ENCODE peak calls at places on chromosomes 11 and 22, in four cellular contexts. N is HepG2, V is spleen, A is stomach. D is an unnamed sample. For H3K4me1, the result is how much of the 10 kb centered on the place peaks cover.

GRCh38 chr11:129331871-129332274 is 43.8 kb upstream of the BARX2 start:
- DNase-seq in N (peak), V (peak), A (peak), D (peak)

GRCh38 chr11:75142714-75143419 is 8.0 kb upstream of the SLCO2B1 start:
- DNase-seq in N (peak), V (peak), A (peak), D (no peak)

GRCh38 chr11:88292156-88292844 is 45.2 kb downstream of the CTSC start:
- DNase-seq in N (peak), V (no peak), A (peak), D (no peak)

GRCh38 chr22:37220543-37220968 is 8.3 kb upstream of the SSTR3 start:
- DNase-seq in N (no peak), V (no peak), A (no peak), D (no peak)

GRCh38 chr11:75557649-75558494 is 4.2 kb upstream of the SERPINH1 start:
- DNase-seq in N (no peak), V (no peak), A (no peak), D (no peak)

GRCh38 chr11:129377739-129378138 is 2.1 kb downstream of the BARX2 start:
- DNase-seq in N (no peak), V (no peak), A (no peak), D (no peak)

GRCh38 chr11:117572129-117572528 is 224.9 kb downstream of the DSCAML1 start:
- DNase-seq in N (no peak), V (no peak), A (no peak), D (peak)

GRCh38 chr11:66228521-66228920 is 39.9 kb upstream of the RAB1B start:
- DNase-seq in N (no peak), V (no peak), A (no peak), D (no peak)

GRCh38 chr22:22709719-22710445 is 65.5 kb downstream of the GGTLC2 start:
- DNase-seq in N (no peak), V (no peak), A (no peak), D (no peak)

GRCh38 chr11:83008581-83008923 is 63.1 kb downstream of the RAB30 start:
- DNase-seq in N (peak), V (no peak), A (no peak), D (no peak)

GRCh38 chr11:63762662-63763505 is 5.7 kb downstream of the ZFTA start:
- DNase-seq in N (no peak), V (no peak), A (peak), D (no peak)

GRCh38 chr11:111777094-111778046 is 11.2 kb upstream of the PPP2R1B start:
- DNase-seq in N (peak), V (no peak), A (no peak), D (no peak)

GRCh38 chr22:29314537-29315285 is 786 bp downstream of the RASL10A start:
- DNase-seq in N (no peak), V (peak), A (no peak), D (peak)

GRCh38 chr11:102120437-102120935 is 10.2 kb downstream of the YAP1 start:
- DNase-seq in N (no peak), V (no peak), A (no peak), D (no peak)

DNA sequence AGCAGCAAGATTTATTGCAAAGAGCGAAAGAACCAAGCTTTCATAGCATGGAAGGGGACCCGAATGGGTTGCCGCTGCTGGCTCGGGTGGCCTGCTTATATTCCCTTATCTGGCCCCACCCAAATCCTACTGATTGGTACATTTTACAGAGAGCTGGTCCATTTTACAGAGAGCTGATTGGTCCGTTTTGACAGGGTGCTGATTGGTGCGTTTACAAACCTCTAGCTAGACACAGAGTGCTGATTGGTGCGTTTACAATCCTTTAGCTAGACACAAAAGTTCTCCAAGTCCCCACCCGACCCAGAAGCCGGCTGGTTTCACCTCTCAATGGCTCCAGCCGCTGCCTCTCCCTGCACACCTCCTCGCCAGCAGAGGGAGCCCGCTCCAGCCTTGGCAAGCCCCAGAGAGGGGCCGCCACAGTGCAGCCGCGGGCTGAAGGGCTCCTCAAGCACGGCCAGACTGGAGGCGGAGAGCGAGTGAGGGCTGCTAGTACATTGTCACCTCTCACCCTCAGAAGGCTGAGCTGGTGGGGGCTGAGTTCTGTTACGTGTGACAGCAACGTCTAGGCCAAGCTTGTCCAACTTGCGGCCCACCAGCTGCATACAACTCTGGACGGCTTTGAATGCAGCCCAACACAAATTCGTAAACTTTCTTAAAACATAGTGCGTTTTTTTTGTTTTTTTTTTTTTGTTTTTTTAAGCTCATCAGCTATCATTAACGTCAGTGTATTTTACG is 8.7 kb downstream of the PTH start:
- DNase-seq in N (peak), V (peak), A (peak), D (no peak)
- TF ChIP-seq POLR2A in N (peak), V (no peak), A (no peak), D (no peak)

DNA sequence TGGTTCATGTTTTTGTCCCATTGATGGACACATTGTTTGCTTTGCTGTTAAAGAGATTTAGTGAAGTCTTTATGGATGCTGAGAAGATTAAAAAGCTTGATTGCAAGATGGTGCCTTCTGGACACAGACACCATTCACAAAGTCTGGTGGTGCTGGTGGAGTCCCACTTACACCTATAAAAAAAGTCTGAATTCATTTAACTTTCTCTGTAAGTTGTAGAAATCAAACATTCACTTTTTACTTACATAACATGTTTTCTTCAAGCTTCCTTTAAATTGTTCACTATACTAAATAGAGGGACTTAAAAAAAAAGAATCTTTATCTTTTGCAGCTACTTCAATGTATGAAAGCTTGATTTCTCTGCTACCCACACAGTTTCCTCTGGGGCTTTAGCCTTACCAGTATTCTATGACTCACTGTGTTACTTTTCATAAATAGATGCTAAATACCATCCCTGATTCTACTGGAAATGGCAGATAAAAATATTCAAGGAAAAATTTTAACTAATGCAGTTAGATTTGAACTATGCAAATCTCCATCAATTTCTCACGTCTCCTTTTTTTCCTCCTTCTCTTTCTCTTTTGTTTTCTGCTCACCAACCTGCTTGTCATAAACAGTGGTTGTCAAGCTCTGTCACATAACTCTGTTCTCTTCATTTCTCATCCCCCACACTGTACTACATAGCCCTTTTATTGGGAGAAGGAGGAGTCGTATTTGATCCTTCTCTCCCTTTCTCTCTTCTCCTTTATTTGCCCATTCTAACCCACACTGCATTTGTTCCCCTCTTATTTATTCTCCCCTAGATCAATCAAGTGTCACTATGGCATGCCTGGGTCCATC is 89.7 kb downstream of the FAM76B start:
- DNase-seq in N (no peak), V (no peak), A (no peak), D (no peak)
- H3K4me1 ChIP-seq in N (under half), V (under half), A (under half), D (under half)

GRCh38 chr11:47394322-47395224 is 13.8 kb upstream of the SLC39A13 start:
- DNase-seq in N (peak), V (peak), A (peak), D (peak)
- TF ChIP-seq POLR2AphosphoS5 in N (no peak), V (peak), A (no peak), D (no peak)

DNA sequence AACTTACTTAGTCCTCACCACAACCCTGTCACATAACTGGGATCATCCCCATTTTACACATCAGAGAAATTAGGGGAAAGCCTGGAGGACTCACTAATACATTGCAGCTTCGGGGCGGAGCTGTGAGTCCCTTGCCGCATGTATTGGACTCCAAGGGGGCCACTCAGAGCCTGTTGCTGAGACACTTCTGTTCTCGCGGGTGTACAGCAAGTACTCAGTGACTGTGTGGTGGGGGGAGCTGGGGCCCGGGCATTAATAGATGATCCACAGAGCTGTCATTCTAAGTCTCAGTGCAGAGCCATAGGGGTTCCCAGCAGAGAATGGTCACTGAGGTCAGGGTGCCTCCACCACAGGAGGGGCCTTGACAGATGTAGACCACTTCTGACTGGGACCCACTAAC is 13.6 kb downstream of the OAF start:
- DNase-seq in N (no peak), V (peak), A (no peak), D (no peak)
- TF ChIP-seq POLR2A in N (no peak), V (no peak), A (no peak), D (no peak)

DNA sequence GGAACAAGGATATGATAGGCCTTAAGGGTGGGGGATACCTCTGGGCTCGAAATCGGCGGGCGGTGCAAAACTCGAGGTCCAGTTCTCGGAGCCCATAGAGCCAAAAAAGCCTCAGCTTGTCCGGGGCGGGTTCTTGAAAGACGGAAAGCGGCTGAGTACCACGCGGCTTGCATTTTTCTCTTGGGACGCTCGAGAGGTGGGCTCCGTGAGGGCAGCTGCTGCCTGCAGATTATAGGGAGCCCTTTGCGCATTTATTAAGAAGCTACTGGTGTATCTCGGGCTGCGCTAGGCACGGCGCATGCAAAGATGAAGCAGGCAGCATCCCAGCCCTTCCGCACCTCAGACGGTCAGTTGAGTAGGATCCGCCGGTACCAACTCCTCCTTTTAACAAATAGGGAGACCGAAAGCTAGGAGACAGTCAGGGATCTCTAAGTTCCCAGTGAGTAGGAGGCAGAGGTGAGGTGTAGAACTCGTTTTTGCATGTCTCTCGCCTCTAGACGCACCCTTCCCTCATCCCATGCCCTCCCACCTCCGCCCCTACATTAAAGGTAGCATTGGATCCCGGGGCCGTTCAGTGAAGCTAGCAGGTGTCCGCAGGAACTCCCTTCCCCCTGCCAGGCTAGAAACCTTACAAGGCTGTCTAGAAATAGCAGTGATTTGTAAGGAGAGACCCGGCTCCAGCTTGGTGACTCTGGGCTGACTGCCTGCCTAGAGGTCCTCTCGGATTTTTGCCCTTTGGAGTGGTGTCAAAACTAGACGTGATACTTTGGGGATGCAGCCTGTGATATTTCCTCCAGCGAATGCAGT is 768 bp downstream of the LDHA start:
- DNase-seq in N (no peak), V (peak), A (peak), D (peak)
- H3K4me1 ChIP-seq in N (half or more), V (under half), A (under half), D (under half)

DNA sequence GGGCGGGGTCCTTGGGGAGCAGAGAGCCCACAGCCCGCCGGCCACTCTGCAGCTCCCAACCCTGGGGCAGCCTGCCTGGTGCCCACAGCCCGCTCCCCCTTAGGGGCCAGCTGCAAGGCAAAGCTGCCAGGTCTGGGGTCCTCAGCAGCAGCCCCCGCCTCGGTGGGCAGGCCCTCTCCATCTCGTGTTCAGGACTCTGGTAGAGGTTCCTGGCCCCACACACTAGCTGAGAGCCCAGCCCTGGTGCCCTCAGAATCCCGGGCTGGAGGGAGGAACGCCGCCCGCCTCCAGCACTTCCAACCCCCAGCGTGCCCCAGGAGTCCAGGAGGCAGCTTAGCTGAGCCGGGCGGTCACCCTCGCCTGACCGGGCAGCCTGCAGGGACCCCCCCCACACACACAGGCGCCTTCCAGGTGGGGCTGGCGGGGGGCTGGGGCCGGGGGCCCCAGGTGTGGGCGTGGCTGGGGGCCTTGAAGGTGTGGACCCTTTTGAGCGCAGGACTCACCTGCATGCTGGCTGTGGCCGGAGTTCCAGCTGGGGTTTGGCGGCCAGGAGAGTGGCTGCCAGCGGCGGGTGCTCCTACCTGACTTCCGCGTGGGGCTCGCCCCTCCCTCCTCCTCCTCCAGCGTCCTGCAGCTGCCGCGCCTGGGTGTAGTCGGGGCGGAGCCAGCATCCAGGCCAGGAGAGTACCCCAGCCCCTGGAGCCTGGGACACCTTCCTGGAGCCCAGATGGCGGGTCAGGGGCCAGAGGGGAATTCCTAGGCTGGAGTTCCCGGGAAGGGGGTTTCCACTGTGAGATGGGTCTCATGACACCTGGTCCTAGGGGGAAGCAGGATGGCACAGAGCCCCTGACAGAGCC is at the start of gene ANO9:
- DNase-seq in N (peak), V (peak), A (peak), D (no peak)
- TF ChIP-seq POLR2AphosphoS5 in N (no peak), V (no peak), A (peak), D (no peak)

GRCh38 chr22:38485783-38486182 is 17.9 kb downstream of the KDELR3 start:
- DNase-seq in N (no peak), V (no peak), A (no peak), D (peak)

GRCh38 chr22:38489142-38489541 is 17.0 kb downstream of the DDX17 start:
- DNase-seq in N (no peak), V (peak), A (no peak), D (no peak)

GRCh38 chr22:38490475-38490874 is 15.6 kb downstream of the DDX17 start:
- DNase-seq in N (no peak), V (no peak), A (no peak), D (no peak)

GRCh38 chr22:38489561-38490133 is 16.5 kb downstream of the DDX17 start:
- DNase-seq in N (no peak), V (no peak), A (no peak), D (no peak)

GRCh38 chr22:38487946-38488345 is 18.2 kb downstream of the DDX17 start:
- DNase-seq in N (no peak), V (no peak), A (no peak), D (no peak)
- TF ChIP-seq POLR2A in N (no peak), V (no peak), A (no peak), D (no peak)

GRCh38 chr11:94020777-94021615 is at the start of gene HEPHL1:
- DNase-seq in N (no peak), V (no peak), A (no peak), D (no peak)

GRCh38 chr11:94018721-94019120 is 2.4 kb upstream of the HEPHL1 start:
- DNase-seq in N (no peak), V (no peak), A (no peak), D (no peak)

GRCh38 chr11:94011478-94011877 is 9.7 kb upstream of the HEPHL1 start:
- DNase-seq in N (no peak), V (no peak), A (no peak), D (no peak)

GRCh38 chr11:94017446-94017845 is 3.7 kb upstream of the HEPHL1 start:
- DNase-seq in N (no peak), V (no peak), A (no peak), D (no peak)
- H3K4me1 ChIP-seq in N (under half), V (under half), A (under half), D (under half)

GRCh38 chr11:59219836-59220235 is 7.1 kb upstream of the MPEG1 start:
- DNase-seq in N (no peak), V (no peak), A (no peak), D (no peak)
- TF ChIP-seq POLR2AphosphoS5 in N (no peak), V (no peak), A (no peak), D (no peak)